ENCODE peak calls at places on chromosomes 11 and 22, in seven cellular contexts. B, L, N, G, X, C and E are unnamed samples.

GRCh38 chr11:11583801-11584445 is 37.9 kb downstream of the GALNT18 start:
- DNase-seq in B (no peak), L (no peak), N (peak; percentile 4), G (no peak), X (no peak), C (no peak), E (no peak)

GRCh38 chr11:128022007-128022368 is 565.4 kb downstream of the ETS1 start:
- DNase-seq in B (no peak), L (no peak), N (peak; percentile 74), G (no peak), X (no peak), C (no peak), E (no peak)

GRCh38 chr11:7060828-7061227 is 28.0 kb upstream of the RBMXL2 start:
- DNase-seq in B (no peak), L (no peak), N (peak; percentile 33), G (peak; percentile 15), X (no peak), C (no peak), E (no peak)

GRCh38 chr11:108985611-108986279 is 320.9 kb downstream of the DDX10 start:
- DNase-seq in B (peak; percentile 13), L (no peak), N (peak; percentile 81), G (no peak), X (no peak), C (no peak), E (no peak)

GRCh38 chr11:72741429-72741833 is 10.8 kb downstream of the ARAP1 start:
- DNase-seq in B (no peak), L (no peak), N (no peak), G (no peak), X (no peak), C (peak; percentile 68), E (no peak)

GRCh38 chr22:32761251-32761903 is 40.1 kb upstream of the TIMP3 start:
- DNase-seq in B (no peak), L (no peak), N (peak; percentile 63), G (peak; percentile 36), X (no peak), C (no peak), E (no peak)

GRCh38 chr11:78397398-78397797 is 20.2 kb downstream of the GAB2 start:
- DNase-seq in B (no peak), L (no peak), N (no peak), G (no peak), X (no peak), C (no peak), E (no peak)

GRCh38 chr22:24516301-24516737 is 21.2 kb downstream of the UPB1 start:
- DNase-seq in B (peak; percentile 71), L (no peak), N (peak; percentile 93), G (no peak), X (no peak), C (no peak), E (peak; percentile 30)

GRCh38 chr22:43600265-43600664 is 188.5 kb downstream of the MPPED1 start:
- DNase-seq in B (no peak), L (no peak), N (no peak), G (no peak), X (no peak), C (no peak), E (no peak)

GRCh38 chr11:46071091-46071490 is 50.2 kb downstream of the PHF21A start:
- DNase-seq in B (no peak), L (no peak), N (no peak), G (no peak), X (no peak), C (no peak), E (no peak)

GRCh38 chr22:43802897-43803495 is 9.1 kb downstream of the EFCAB6 start:
- DNase-seq in B (no peak), L (no peak), N (no peak), G (no peak), X (no peak), C (no peak), E (no peak)

GRCh38 chr22:44210721-44211120 is 30.0 kb downstream of the PARVG start:
- DNase-seq in B (peak; percentile 47), L (no peak), N (peak; percentile 26), G (no peak), X (no peak), C (no peak), E (no peak)

GRCh38 chr22:32475428-32476010 is 908 bp downstream of the FBXO7 start:
- DNase-seq in B (no peak), L (no peak), N (peak; percentile 70), G (peak; percentile 21), X (peak; percentile 49), C (no peak), E (peak; percentile 75)

GRCh38 chr22:48894804-48895250 is 932.8 kb downstream of the BRD1 start:
- DNase-seq in B (no peak), L (no peak), N (no peak), G (no peak), X (no peak), C (no peak), E (no peak)

GRCh38 chr11:46345131-46345597 is 2.1 kb upstream of the DGKZ start:
- DNase-seq in B (no peak), L (no peak), N (no peak), G (peak; percentile 57), X (no peak), C (no peak), E (no peak)

GRCh38 chr11:834371-835316 is 1.9 kb downstream of the CD151 start:
- DNase-seq in B (peak; percentile 45), L (no peak), N (peak; percentile 67), G (peak; percentile 81), X (peak; percentile 95), C (no peak), E (no peak)

GRCh38 chr11:121741954-121742361 is 289.2 kb upstream of the SORL1-AS1 start:
- DNase-seq in B (peak; percentile 72), L (no peak), N (peak; percentile 23), G (peak; percentile 90), X (peak; percentile 21), C (no peak), E (no peak)

GRCh38 chr11:2996976-2997375 is 4.8 kb upstream of the NAP1L4 start:
- DNase-seq in B (no peak), L (no peak), N (no peak), G (no peak), X (peak; percentile 55), C (no peak), E (no peak)

GRCh38 chr11:46625406-46625805 is 8.1 kb downstream of the ATG13 start:
- DNase-seq in B (no peak), L (no peak), N (no peak), G (no peak), X (no peak), C (no peak), E (no peak)

GRCh38 chr11:25838918-25839611 is 492.9 kb upstream of the ANO3 start:
- DNase-seq in B (no peak), L (no peak), N (no peak), G (no peak), X (no peak), C (no peak), E (no peak)

GRCh38 chr11:58289266-58289665 is 21.2 kb upstream of the OR10W1 start:
- DNase-seq in B (no peak), L (no peak), N (peak; percentile 18), G (no peak), X (no peak), C (no peak), E (no peak)

GRCh38 chr11:20873054-20873453 is 203.7 kb downstream of the NELL1 start:
- DNase-seq in B (no peak), L (no peak), N (no peak), G (no peak), X (peak; percentile 16), C (peak; percentile 22), E (peak; percentile 51)

GRCh38 chr11:65207918-65208784 is 26.4 kb downstream of the CAPN1 start:
- DNase-seq in B (no peak), L (no peak), N (no peak), G (no peak), X (no peak), C (no peak), E (no peak)

GRCh38 chr22:50173221-50173982 is 2.9 kb downstream of the PANX2 start:
- DNase-seq in B (no peak), L (no peak), N (no peak), G (no peak), X (no peak), C (no peak), E (no peak)

GRCh38 chr11:112334381-112334780 is 73.7 kb upstream of the PLET1 start:
- DNase-seq in B (no peak), L (no peak), N (no peak), G (no peak), X (no peak), C (no peak), E (no peak)